ENCODE peak calls at places on chromosomes 16 and 17, in ten cellular contexts. T is CD8-positive, alpha-beta T cell; H is effector memory CD4-positive, alpha-beta T cell; N is naive thymus-derived CD4-positive, alpha-beta T cell; Z is sigmoid colon; U is cardiac muscle cell; S is mucosa of descending colon; C is small intestine; G is CD8-positive, alpha-beta memory T cell; K is tibial artery. D is an unnamed sample.

GRCh38 chr16:58474296-58474695 is 25.6 kb upstream of the NDRG4 start:
- DNase-seq in S (no peak), U (no peak), H (no peak), C (no peak), G (no peak), T (no peak), N (no peak), Z (no peak), K (no peak), D (no peak)

GRCh38 chr17:2105663-2106062 is 50.8 kb downstream of the HIC1 start:
- DNase-seq in N (no peak), K (no peak), U (no peak), T (no peak), H (no peak), C (peak; percentile 67), Z (no peak), G (no peak), S (no peak), D (no peak)

GRCh38 chr17:41065829-41066624 is at the start of gene KRTAP2-4:
- DNase-seq in U (peak; percentile 47), Z (no peak), H (no peak), K (no peak), C (no peak), N (no peak), G (no peak), T (no peak), S (no peak), D (no peak)

GRCh38 chr17:17723354-17724261 is 42.4 kb downstream of the RAI1 start:
- DNase-seq in Z (no peak), G (no peak), T (peak; percentile 40), C (no peak), U (peak; percentile 69), K (no peak), N (peak; percentile 32), H (no peak), S (no peak), D (peak; percentile 85)

GRCh38 chr17:59496178-59496577 is 69.2 kb upstream of the DHX40 start:
- DNase-seq in G (no peak), N (no peak), U (no peak), K (no peak), S (no peak), H (no peak), C (no peak), Z (no peak), T (no peak), D (no peak)

GRCh38 chr16:53865492-53865863 is 161.5 kb downstream of the FTO start:
- DNase-seq in N (no peak), G (no peak), Z (no peak), T (no peak), K (no peak), H (no peak), U (peak; percentile 66), C (no peak), S (no peak), D (no peak)

GRCh38 chr17:39359994-39360393 is 41.4 kb downstream of the FBXL20 start:
- DNase-seq in N (no peak), U (no peak), H (no peak), Z (no peak), K (no peak), S (no peak), G (no peak), C (no peak), T (no peak), D (no peak)

GRCh38 chr17:2337811-2338657 is 733 bp downstream of the SGSM2 start:
- DNase-seq in H (peak; percentile 39), C (peak; percentile 57), S (peak; percentile 83), K (peak; percentile 83), G (peak; percentile 61), N (peak; percentile 74), Z (peak; percentile 83), T (peak; percentile 59), U (peak; percentile 62), D (peak; percentile 84)

DNA sequence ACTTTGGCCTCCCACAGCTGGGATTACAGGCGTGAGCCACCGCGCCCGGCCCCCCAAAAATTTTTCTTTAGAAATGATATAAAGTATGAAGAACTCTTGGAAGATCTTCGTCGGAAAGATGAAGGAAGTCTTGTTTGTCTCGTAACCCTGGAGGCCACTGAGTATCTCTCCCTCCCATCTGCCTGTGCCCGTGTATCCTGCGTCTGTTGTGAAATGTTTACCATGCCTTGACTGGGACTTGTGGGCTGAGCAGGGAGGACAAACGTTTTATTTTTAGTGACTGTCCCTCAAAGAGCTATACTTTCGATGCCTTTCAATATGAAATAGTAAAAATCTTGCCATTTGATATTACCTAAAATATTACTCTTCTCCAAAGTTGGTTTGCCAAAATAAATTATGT is 121.2 kb downstream of the RPTOR start:
- DNase-seq in N (no peak), S (peak; percentile 12), K (no peak), C (no peak), G (no peak), T (no peak), U (no peak), Z (no peak), H (no peak), D (no peak)
- H3K4me1 ChIP-seq in N (peaks cover 38% of the 10 kb centered on the region), S (peaks cover 9% of the 10 kb centered on the region), K (peaks cover 6% of the 10 kb centered on the region), C (peaks cover 3% of the 10 kb centered on the region), G (peaks cover 64% of the 10 kb centered on the region), T (peaks cover 62% of the 10 kb centered on the region), U (peaks cover 8% of the 10 kb centered on the region), Z (peaks cover 25% of the 10 kb centered on the region), H (peaks cover 48% of the 10 kb centered on the region), D (peaks cover 4% of the 10 kb centered on the region)

GRCh38 chr17:82862758-82863645 is 23.2 kb upstream of the ZNF750 start:
- DNase-seq in S (peak; percentile 20), G (no peak), K (no peak), Z (no peak), C (no peak), U (no peak), N (no peak), H (no peak), T (no peak), D (no peak)

GRCh38 chr17:82864721-82865240 is 25.0 kb upstream of the ZNF750 start:
- DNase-seq in C (no peak), K (no peak), N (no peak), Z (no peak), U (no peak), G (no peak), T (no peak), S (no peak), H (no peak), D (no peak)

GRCh38 chr17:82865274-82865673 is 25.5 kb upstream of the ZNF750 start:
- DNase-seq in S (no peak), C (no peak), N (no peak), H (no peak), Z (no peak), K (no peak), T (no peak), G (no peak), U (no peak), D (no peak)

GRCh38 chr17:82863646-82863940 is 23.8 kb upstream of the ZNF750 start:
- DNase-seq in N (no peak), Z (no peak), S (no peak), G (no peak), K (no peak), C (no peak), T (no peak), H (no peak), U (no peak), D (no peak)

GRCh38 chr17:82863941-82864720 is 24.3 kb upstream of the ZNF750 start:
- DNase-seq in C (peak; percentile 59), K (no peak), N (peak; percentile 83), S (no peak), G (peak; percentile 80), T (peak; percentile 84), H (peak; percentile 89), Z (no peak), U (peak; percentile 73), D (peak; percentile 54)
- H3K4me1 ChIP-seq in C (no peaks in the 10 kb centered on the region), K (no peaks in the 10 kb centered on the region), N (peaks cover 54% of the 10 kb centered on the region), S (peaks cover 12% of the 10 kb centered on the region), G (peaks cover 83% of the 10 kb centered on the region), T (peaks cover 65% of the 10 kb centered on the region), H (peaks cover 66% of the 10 kb centered on the region), Z (peaks cover 22% of the 10 kb centered on the region), U (peaks cover 60% of the 10 kb centered on the region), D (peaks cover 49% of the 10 kb centered on the region)

GRCh38 chr17:79659376-79659775 is 48.5 kb upstream of the RBFOX3 start:
- DNase-seq in K (no peak), S (no peak), H (no peak), N (no peak), C (peak; percentile 24), U (no peak), Z (no peak), T (no peak), G (no peak), D (no peak)

GRCh38 chr17:79657036-79657435 is 46.2 kb upstream of the RBFOX3 start:
- DNase-seq in S (no peak), U (no peak), N (no peak), T (no peak), G (no peak), Z (no peak), C (no peak), K (no peak), H (no peak), D (no peak)

GRCh38 chr17:79658811-79659207 is 48.0 kb upstream of the RBFOX3 start:
- DNase-seq in C (peak; percentile 22), Z (peak; percentile 88), S (no peak), G (no peak), N (no peak), H (no peak), U (peak; percentile 45), T (no peak), K (no peak), D (peak; percentile 70)

GRCh38 chr17:79655672-79656290 is 44.9 kb upstream of the RBFOX3 start:
- DNase-seq in K (peak; percentile 39), N (no peak), Z (peak; percentile 49), H (no peak), T (no peak), G (no peak), C (no peak), U (no peak), S (no peak), D (no peak)

DNA sequence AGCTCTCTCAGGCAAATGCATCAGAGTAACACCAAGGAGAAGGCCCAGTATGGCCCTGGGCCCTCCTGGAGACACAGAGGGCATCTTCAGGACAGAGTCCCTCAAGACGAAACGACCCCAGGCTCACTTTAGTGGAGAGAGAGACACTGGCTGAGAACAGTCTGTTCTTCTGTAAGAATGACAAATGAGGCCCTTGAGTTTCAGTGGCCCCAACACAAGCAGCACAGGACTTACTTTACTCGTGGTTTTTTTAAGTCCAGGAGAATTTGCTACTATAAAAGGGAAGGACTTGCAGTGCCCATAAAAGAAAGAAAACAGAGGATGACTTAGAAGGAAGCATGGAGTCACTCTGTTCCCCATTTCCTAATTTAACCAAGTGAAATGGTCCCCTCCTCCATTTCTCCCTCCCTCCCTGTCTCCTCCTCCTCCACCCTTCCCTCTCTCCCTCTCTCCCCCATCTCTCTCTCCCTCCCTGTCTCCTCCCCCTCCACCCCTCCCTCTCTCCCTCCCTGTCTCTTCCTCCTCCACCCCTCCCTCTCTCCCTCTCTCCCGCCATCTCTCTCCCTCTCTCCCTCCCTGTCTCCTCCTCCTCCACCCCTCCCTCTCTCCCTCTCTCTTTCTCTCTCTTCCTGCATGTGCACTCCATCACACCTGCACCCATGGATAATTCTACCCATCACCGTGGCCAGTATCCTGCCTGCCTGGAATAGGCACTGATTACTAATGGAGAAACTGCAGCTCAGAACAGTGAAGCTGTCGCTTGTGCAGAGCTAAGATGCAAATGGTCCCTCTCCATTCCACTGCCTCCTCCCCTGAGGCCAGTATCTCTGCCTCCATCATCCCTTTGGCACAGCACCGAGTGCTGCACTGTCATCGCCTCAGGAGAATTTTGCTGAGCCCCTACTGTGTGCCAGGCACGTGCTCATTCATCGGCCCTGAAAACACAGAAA is 47.3 kb upstream of the RBFOX3 start:
- DNase-seq in T (no peak), H (no peak), Z (peak; percentile 86), C (no peak), K (no peak), N (no peak), S (no peak), G (no peak), U (no peak), D (no peak)
- H3K4me1 ChIP-seq in T (no peaks in the 10 kb centered on the region), H (no peaks in the 10 kb centered on the region), Z (peaks cover 73% of the 10 kb centered on the region), C (no peaks in the 10 kb centered on the region), K (no peaks in the 10 kb centered on the region), N (no peaks in the 10 kb centered on the region), S (no peaks in the 10 kb centered on the region), G (no peaks in the 10 kb centered on the region), U (no peaks in the 10 kb centered on the region), D (no peaks in the 10 kb centered on the region)

DNA sequence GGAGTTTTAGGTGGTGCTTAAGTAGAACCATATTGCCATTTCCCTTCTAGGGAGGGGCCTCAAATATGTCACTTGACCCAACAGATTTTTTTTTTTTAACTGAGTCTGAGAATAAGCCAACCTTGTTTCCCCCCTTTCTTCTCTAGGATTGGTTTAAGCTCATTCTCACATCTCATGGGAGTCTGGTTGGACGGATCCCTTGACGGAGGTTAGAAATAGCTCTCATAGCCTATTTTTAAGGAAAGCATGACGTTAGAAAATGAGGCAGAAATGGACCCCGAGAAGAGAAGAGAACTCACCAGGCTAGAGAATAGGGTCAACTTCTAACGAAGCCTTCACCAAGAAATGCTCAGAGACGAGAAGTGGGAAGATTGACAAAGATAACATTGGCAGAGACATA is 95.1 kb upstream of the ZFHX3 start:
- DNase-seq in T (no peak), K (no peak), S (no peak), Z (no peak), U (no peak), G (no peak), H (no peak), C (no peak), N (no peak), D (no peak)
- H3K4me1 ChIP-seq in T (no peaks in the 10 kb centered on the region), K (peaks cover 15% of the 10 kb centered on the region), S (peaks cover 9% of the 10 kb centered on the region), Z (peaks cover 3% of the 10 kb centered on the region), U (no peaks in the 10 kb centered on the region), G (no peaks in the 10 kb centered on the region), H (no peaks in the 10 kb centered on the region), C (no peaks in the 10 kb centered on the region), N (no peaks in the 10 kb centered on the region), D (no peaks in the 10 kb centered on the region)